ENCODE peak calls at places on chromosomes 2 and 18, in eight cellular contexts. N is small intestine; W is activated CD4-positive, alpha-beta T cell treated with anti-CD3 and anti-CD28 coated beads, Interleukin-2, amount 50 U/mL, for 4 hours; U is choroid plexus epithelial cell; Q is globus pallidus; V is cardiac muscle cell; B is midbrain; T is G401. M is an unnamed sample.

GRCh38 chr18:58128286-58129018 is 84.4 kb downstream of the NEDD4L start:
- DNase-seq in N (peak; percentile 88), W (no peak), U (no peak), Q (no peak), V (no peak), B (no peak), T (no peak), M (no peak)

GRCh38 chr18:44130365-44130942 is 550.2 kb upstream of the SETBP1 start:
- DNase-seq in N (peak; percentile 38), W (no peak), U (peak; percentile 67), Q (peak; percentile 21), V (peak; percentile 68), B (no peak), T (peak; percentile 13), M (no peak)

GRCh38 chr2:172361360-172361759 is 66.0 kb upstream of the ITGA6 start:
- DNase-seq in N (peak; percentile 48), W (no peak), U (no peak), Q (no peak), V (no peak), B (no peak), T (no peak), M (no peak)

GRCh38 chr2:148968776-148969175 is 69.7 kb upstream of the LYPD6B start:
- DNase-seq in N (no peak), W (no peak), U (no peak), Q (no peak), V (no peak), B (no peak), T (peak; percentile 78), M (no peak)

GRCh38 chr18:44909191-44909719 is 228.6 kb downstream of the SETBP1 start:
- DNase-seq in N (no peak), W (no peak), U (peak; percentile 54), Q (no peak), V (no peak), B (no peak), T (peak; percentile 31), M (no peak)

GRCh38 chr2:137809837-137810236 is 154.4 kb upstream of the HNMT start:
- DNase-seq in N (no peak), W (no peak), U (no peak), Q (no peak), V (no peak), B (no peak), T (no peak), M (no peak)

GRCh38 chr2:127226520-127227263 is 6.6 kb upstream of the CYP27C1 start:
- DNase-seq in N (peak; percentile 59), W (no peak), U (peak; percentile 80), Q (no peak), V (no peak), B (no peak), T (no peak), M (no peak)

GRCh38 chr2:86649119-86649947 is 25.7 kb upstream of the RNF103 start:
- DNase-seq in N (peak; percentile 97), W (no peak), U (no peak), Q (no peak), V (no peak), B (no peak), T (no peak), M (no peak)

GRCh38 chr18:45050712-45051639 is 370.3 kb downstream of the SETBP1 start:
- DNase-seq in N (peak; percentile 36), W (no peak), U (peak; percentile 75), Q (no peak), V (no peak), B (no peak), T (no peak), M (no peak)

GRCh38 chr2:108943067-108943350 is 46.0 kb downstream of the EDAR start:
- DNase-seq in N (no peak), W (no peak), U (no peak), Q (no peak), V (no peak), B (no peak), T (no peak), M (no peak)

GRCh38 chr2:27721335-27721734 is 50.2 kb upstream of the MRPL33 start:
- DNase-seq in N (peak; percentile 67), W (no peak), U (no peak), Q (no peak), V (no peak), B (no peak), T (no peak), M (no peak)

GRCh38 chr2:235951980-235952379 is 216.2 kb downstream of the GBX2 start:
- DNase-seq in N (no peak), W (no peak), U (peak; percentile 50), Q (no peak), V (no peak), B (no peak), T (no peak), M (no peak)

GRCh38 chr18:12327510-12328178 is 19.6 kb downstream of the TUBB6 start:
- DNase-seq in N (peak; percentile 76), W (peak; percentile 67), U (peak; percentile 85), Q (peak; percentile 15), V (peak; percentile 84), B (peak; percentile 9), T (peak; percentile 55), M (peak; percentile 49)

GRCh38 chr2:112783187-112783721 is 1.0 kb downstream of the IL1A start:
- DNase-seq in N (no peak), W (no peak), U (no peak), Q (no peak), V (no peak), B (no peak), T (no peak), M (no peak)

GRCh38 chr2:154226931-154227330 is 355.2 kb downstream of the GALNT13 start:
- DNase-seq in N (no peak), W (no peak), U (no peak), Q (no peak), V (no peak), B (no peak), T (peak; percentile 60), M (no peak)

GRCh38 chr18:26548144-26549102 is at the start of gene KCTD1:
- DNase-seq in N (peak; percentile 88), W (peak; percentile 48), U (peak; percentile 90), Q (peak; percentile 72), V (peak; percentile 91), B (peak; percentile 73), T (peak; percentile 82), M (peak; percentile 40)

GRCh38 chr2:121088251-121089004 is 196.6 kb downstream of the TFCP2L1 start:
- DNase-seq in N (no peak), W (no peak), U (peak; percentile 58), Q (no peak), V (peak; percentile 33), B (no peak), T (no peak), M (no peak)

GRCh38 chr2:230184727-230185578 is 34.8 kb downstream of the SP110 start:
- DNase-seq in N (peak; percentile 5), W (no peak), U (peak; percentile 96), Q (peak; percentile 47), V (no peak), B (peak; percentile 6), T (no peak), M (no peak)

GRCh38 chr2:85134255-85135065 is 1.3 kb downstream of the TCF7L1 start:
- DNase-seq in N (no peak), W (no peak), U (peak; percentile 65), Q (no peak), V (peak; percentile 76), B (no peak), T (no peak), M (no peak)

GRCh38 chr2:171550613-171551012 is 28.3 kb downstream of the CYBRD1 start:
- DNase-seq in N (no peak), W (no peak), U (peak; percentile 25), Q (no peak), V (no peak), B (no peak), T (no peak), M (no peak)

GRCh38 chr2:205769494-205769848 is 87.2 kb downstream of the NRP2 start:
- DNase-seq in N (no peak), W (no peak), U (peak; percentile 89), Q (no peak), V (no peak), B (no peak), T (no peak), M (no peak)

M was measured in activated effector memory CD4-positive, alpha-beta T cell treated with Interleukin-2 at 50 U/mL for 16 hours.